ENCODE peak calls at places on chromosomes 4 and X, in seven cellular contexts. L, X, R, V, M, F and Q are unnamed samples.

GRCh38 chr4:146342600-146343192 is 128.4 kb downstream of the REELD1 start:
- DNase-seq in L (no peak), X (peak; percentile 30), R (no peak), V (no peak), M (no peak), F (no peak), Q (no peak)

GRCh38 chr4:3385719-3386440 is 55.9 kb upstream of the HGFAC start:
- DNase-seq in L (no peak), X (peak; percentile 9), R (no peak), V (no peak), M (no peak), F (no peak), Q (peak; percentile 41)

GRCh38 chr4:116180056-116180690 is 905.2 kb downstream of the TRAM1L1 start:
- DNase-seq in L (peak; percentile 10), X (no peak), R (no peak), V (no peak), M (no peak), F (no peak), Q (no peak)

GRCh38 chrX:39928704-39929439 is 168.9 kb downstream of the BCOR start:
- DNase-seq in L (no peak), X (no peak), R (no peak), V (no peak), M (no peak), F (no peak), Q (no peak)

GRCh38 chr4:186193851-186194250 is 2.5 kb downstream of the CYP4V2 start:
- DNase-seq in L (no peak), X (no peak), R (no peak), V (no peak), M (no peak), F (no peak), Q (no peak)

GRCh38 chr4:3314706-3315260 is 22.0 kb downstream of the RGS12 start:
- DNase-seq in L (no peak), X (no peak), R (peak; percentile 51), V (peak; percentile 16), M (no peak), F (no peak), Q (peak; percentile 25)

GRCh38 chr4:146255874-146256273 is 41.5 kb downstream of the REELD1 start:
- DNase-seq in L (no peak), X (no peak), R (no peak), V (no peak), M (no peak), F (no peak), Q (no peak)

GRCh38 chr4:107665001-107665400 is 55.0 kb downstream of the PAPSS1 start:
- DNase-seq in L (no peak), X (no peak), R (no peak), V (no peak), M (no peak), F (no peak), Q (no peak)

GRCh38 chr4:33954759-33955158 is 2289.6 kb downstream of the ARAP2 start:
- DNase-seq in L (no peak), X (no peak), R (no peak), V (no peak), M (no peak), F (no peak), Q (no peak)

GRCh38 chrX:84160736-84161135 is 27.3 kb downstream of the RPS6KA6 start:
- DNase-seq in L (no peak), X (no peak), R (no peak), V (no peak), M (no peak), F (no peak), Q (no peak)

GRCh38 chrX:133415276-133416105 is at the start of gene GPC4:
- DNase-seq in L (peak; percentile 57), X (peak; percentile 74), R (no peak), V (peak; percentile 78), M (no peak), F (peak; percentile 51), Q (peak; percentile 90)

GRCh38 chrX:110825972-110826371 is 30.4 kb upstream of the CHRDL1 start:
- DNase-seq in L (no peak), X (no peak), R (no peak), V (no peak), M (no peak), F (no peak), Q (no peak)

GRCh38 chr4:71283642-71284257 is 55.1 kb upstream of the SLC4A4 start:
- DNase-seq in L (no peak), X (no peak), R (no peak), V (no peak), M (no peak), F (no peak), Q (no peak)

GRCh38 chrX:42955349-42955748 is 177.4 kb upstream of the PPP1R2C start:
- DNase-seq in L (no peak), X (no peak), R (no peak), V (no peak), M (no peak), F (no peak), Q (no peak)

GRCh38 chrX:42951747-42952146 is 173.8 kb upstream of the PPP1R2C start:
- DNase-seq in L (no peak), X (no peak), R (no peak), V (no peak), M (no peak), F (no peak), Q (no peak)

GRCh38 chrX:42952621-42953020 is 174.7 kb upstream of the PPP1R2C start:
- DNase-seq in L (no peak), X (no peak), R (no peak), V (no peak), M (no peak), F (no peak), Q (no peak)

GRCh38 chrX:42954880-42955279 is 176.9 kb upstream of the PPP1R2C start:
- DNase-seq in L (no peak), X (no peak), R (no peak), V (no peak), M (no peak), F (no peak), Q (no peak)
- H3K27ac ChIP-seq in L (no peak overlapping the region), X (no peak overlapping the region), R (no peak overlapping the region), V (no peak overlapping the region), M (no peak overlapping the region), F (no peak overlapping the region), Q (no peak overlapping the region)

GRCh38 chr4:80324171-80324570 is 11.4 kb upstream of the CFAP299 start:
- DNase-seq in L (no peak), X (no peak), R (no peak), V (no peak), M (no peak), F (no peak), Q (no peak)

GRCh38 chr4:80321341-80321740 is 14.2 kb upstream of the CFAP299 start:
- DNase-seq in L (no peak), X (no peak), R (no peak), V (no peak), M (no peak), F (no peak), Q (no peak)

GRCh38 chr4:80322716-80323115 is 12.8 kb upstream of the CFAP299 start:
- DNase-seq in L (no peak), X (no peak), R (no peak), V (no peak), M (no peak), F (no peak), Q (peak; percentile 48)

GRCh38 chr4:80321776-80322175 is 13.8 kb upstream of the CFAP299 start:
- DNase-seq in L (no peak), X (no peak), R (no peak), V (no peak), M (no peak), F (no peak), Q (peak; percentile 54)
- TF ChIP-seq CTCF in L (no peak), X (no peak), R (no peak), V (peak; percentile 35), M (no peak), F (no peak), Q (peak; percentile 59)

GRCh38 chrX:118536204-118536603 is 40.6 kb downstream of the DOCK11 start:
- DNase-seq in L (no peak), X (no peak), R (no peak), V (no peak), M (no peak), F (no peak), Q (no peak)

GRCh38 chrX:118540342-118540741 is 44.7 kb downstream of the DOCK11 start:
- DNase-seq in L (no peak), X (no peak), R (no peak), V (no peak), M (no peak), F (no peak), Q (no peak)

GRCh38 chrX:118534716-118535493 is 39.3 kb downstream of the DOCK11 start:
- DNase-seq in L (no peak), X (no peak), R (no peak), V (no peak), M (no peak), F (no peak), Q (no peak)

GRCh38 chrX:118541482-118541881 is 45.9 kb downstream of the DOCK11 start:
- DNase-seq in L (no peak), X (no peak), R (no peak), V (no peak), M (no peak), F (no peak), Q (no peak)

DNA sequence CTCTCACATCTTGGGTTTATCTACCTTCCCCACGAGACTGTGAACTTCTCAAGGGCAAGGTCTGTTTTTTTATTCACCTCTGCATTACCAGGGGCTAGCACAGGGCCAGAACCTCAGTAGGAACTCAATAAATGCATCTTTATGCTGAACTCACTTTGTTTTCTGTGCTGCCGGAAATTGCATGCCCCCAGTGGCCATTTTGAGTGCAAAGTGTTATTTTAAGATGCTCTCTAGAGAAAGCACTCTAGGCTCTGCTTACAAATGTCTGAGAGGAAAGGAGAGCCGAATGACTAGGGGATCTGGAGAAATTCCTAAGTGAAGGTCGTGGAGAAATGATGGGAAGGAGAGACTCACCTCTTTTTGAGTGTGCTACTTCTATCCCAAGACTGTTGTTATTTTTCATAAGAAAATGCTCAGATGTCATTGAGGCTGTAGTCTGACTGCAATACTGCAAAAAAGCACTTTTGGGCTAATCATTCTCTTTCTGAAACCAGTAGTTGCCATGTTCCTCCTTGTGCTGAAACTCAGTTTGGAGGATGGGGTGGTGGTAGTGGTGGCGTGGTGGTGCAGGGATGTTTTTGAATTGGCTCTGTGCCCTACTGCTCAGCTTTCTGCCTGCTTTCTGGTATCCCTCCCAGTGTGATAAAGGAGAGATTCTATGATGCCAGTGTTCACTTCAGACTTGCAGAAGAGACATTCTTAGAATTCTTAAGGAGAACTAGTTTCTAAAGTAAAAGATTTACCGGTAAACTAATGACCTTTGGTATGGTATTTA is 41.3 kb downstream of the DOCK11 start:
- DNase-seq in L (no peak), X (no peak), R (no peak), V (no peak), M (no peak), F (no peak), Q (peak; percentile 51)
- H3K27ac ChIP-seq in L (no peak overlapping the region), X (no peak overlapping the region), R (no peak overlapping the region), V (peak overlapping the region; percentile 43), M (peak overlapping the region; percentile 46), F (no peak overlapping the region), Q (no peak overlapping the region)

DNA sequence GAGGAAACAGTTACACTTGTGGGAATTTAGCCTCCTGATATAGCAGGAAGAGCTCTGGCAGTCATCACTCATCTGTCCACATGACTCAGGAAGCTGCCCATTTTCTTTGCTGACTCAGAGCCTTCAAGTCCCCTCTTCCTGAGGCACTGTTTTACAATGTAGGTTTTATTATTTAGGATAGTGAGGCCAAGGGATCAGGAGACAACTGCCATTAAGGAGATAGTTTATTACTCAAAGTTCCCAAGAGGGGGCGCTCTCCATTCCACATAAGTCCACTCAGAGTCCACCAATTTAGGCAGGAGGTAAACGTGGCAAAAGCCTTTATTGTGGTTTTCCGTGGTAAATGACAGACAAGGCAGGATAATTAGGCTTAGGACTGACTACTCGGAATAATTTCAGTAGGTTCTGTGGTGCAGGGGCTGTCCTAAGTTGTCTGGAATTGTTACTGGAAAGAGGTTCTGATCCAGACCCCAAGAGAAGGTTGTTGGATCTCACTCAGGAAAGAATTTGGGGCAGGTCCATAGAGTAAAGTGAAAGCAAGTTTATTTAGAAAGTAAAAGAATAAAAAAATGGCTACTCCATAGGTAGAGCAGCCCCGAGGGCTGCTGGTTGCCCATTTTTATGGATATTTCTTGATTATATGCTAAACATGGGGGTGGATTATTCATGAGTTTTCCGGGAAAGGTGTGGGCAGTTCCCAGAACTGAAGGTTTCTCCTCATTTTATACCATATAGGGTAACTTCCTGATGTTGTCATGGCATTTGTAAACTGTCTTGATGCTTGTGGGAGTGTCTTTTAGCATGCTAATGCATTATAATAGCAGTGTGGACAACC is 96.0 kb upstream of the RAB40AL start:
- DNase-seq in L (no peak), X (no peak), R (no peak), V (no peak), M (no peak), F (no peak), Q (no peak)
- TF ChIP-seq CTCF in L (peak; percentile 27), X (no peak), R (no peak), V (peak; percentile 58), M (no peak), F (no peak), Q (peak; percentile 60)